ENCODE peak calls at places on chromosomes 11 and 22, in eight cellular contexts. One of them, this sample, is unnamed.

GRCh38 chr11:67490727-67491065 is 7.9 kb downstream of the AIP start:
- DNase-seq in fibroblast of lung: no peak
- DNase-seq in epithelial cell of esophagus: no peak
- DNase-seq in AG09309: no peak
- DNase-seq in lung: no peak
- DNase-seq in transverse colon: no peak
- DNase-seq in psoas muscle: no peak
- DNase-seq in activated B cell treated with CpG ODN at 0.5 μM for 24 hours: no peak
- DNase-seq in this sample: no peak

GRCh38 chr11:64848779-64849599 is 4.5 kb upstream of the CDC42BPG start:
- DNase-seq in fibroblast of lung: no peak
- DNase-seq in lung: no peak
- DNase-seq in transverse colon: peak; percentile 89
- DNase-seq in AG09309: no peak
- DNase-seq in activated B cell treated with CpG ODN at 0.5 μM for 24 hours: peak; percentile 62
- DNase-seq in psoas muscle: no peak
- DNase-seq in epithelial cell of esophagus: no peak
- DNase-seq in this sample: no peak

GRCh38 chr22:39814899-39815298 is 78.7 kb downstream of the ENTHD1 start:
- DNase-seq in psoas muscle: no peak
- DNase-seq in epithelial cell of esophagus: peak; percentile 59
- DNase-seq in transverse colon: no peak
- DNase-seq in fibroblast of lung: peak; percentile 26
- DNase-seq in lung: no peak
- DNase-seq in activated B cell treated with CpG ODN at 0.5 μM for 24 hours: no peak
- DNase-seq in AG09309: no peak
- DNase-seq in this sample: no peak

GRCh38 chr11:92765965-92766371 is 203.5 kb upstream of the MTNR1B start:
- DNase-seq in epithelial cell of esophagus: no peak
- DNase-seq in AG09309: no peak
- DNase-seq in psoas muscle: peak; percentile 42
- DNase-seq in lung: peak; percentile 33
- DNase-seq in transverse colon: no peak
- DNase-seq in fibroblast of lung: peak; percentile 56
- DNase-seq in activated B cell treated with CpG ODN at 0.5 μM for 24 hours: no peak
- DNase-seq in this sample: no peak

GRCh38 chr11:12131943-12132789 is 21.8 kb downstream of the MICAL2 start:
- DNase-seq in psoas muscle: no peak
- DNase-seq in activated B cell treated with CpG ODN at 0.5 μM for 24 hours: no peak
- DNase-seq in AG09309: no peak
- DNase-seq in transverse colon: no peak
- DNase-seq in fibroblast of lung: no peak
- DNase-seq in epithelial cell of esophagus: no peak
- DNase-seq in lung: no peak
- DNase-seq in this sample: no peak

GRCh38 chr22:32940736-32941135 is 117.4 kb downstream of the SYN3 start:
- DNase-seq in epithelial cell of esophagus: no peak
- DNase-seq in activated B cell treated with CpG ODN at 0.5 μM for 24 hours: no peak
- DNase-seq in transverse colon: no peak
- DNase-seq in psoas muscle: no peak
- DNase-seq in fibroblast of lung: no peak
- DNase-seq in lung: no peak
- DNase-seq in AG09309: no peak
- DNase-seq in this sample: no peak

GRCh38 chr11:81222491-81222890 is 1511.2 kb downstream of the FAM181B start:
- DNase-seq in lung: no peak
- DNase-seq in epithelial cell of esophagus: no peak
- DNase-seq in transverse colon: no peak
- DNase-seq in AG09309: no peak
- DNase-seq in psoas muscle: no peak
- DNase-seq in fibroblast of lung: no peak
- DNase-seq in activated B cell treated with CpG ODN at 0.5 μM for 24 hours: no peak
- DNase-seq in this sample: no peak

GRCh38 chr22:46881373-46882118 is 119.1 kb downstream of the TBC1D22A start:
- DNase-seq in epithelial cell of esophagus: peak; percentile 66
- DNase-seq in activated B cell treated with CpG ODN at 0.5 μM for 24 hours: no peak
- DNase-seq in AG09309: no peak
- DNase-seq in transverse colon: no peak
- DNase-seq in lung: no peak
- DNase-seq in psoas muscle: no peak
- DNase-seq in fibroblast of lung: peak; percentile 16
- DNase-seq in this sample: no peak

GRCh38 chr11:68043349-68044144 is 4.7 kb downstream of the TCIRG1 start:
- DNase-seq in psoas muscle: peak; percentile 63
- DNase-seq in lung: no peak
- DNase-seq in transverse colon: no peak
- DNase-seq in epithelial cell of esophagus: no peak
- DNase-seq in activated B cell treated with CpG ODN at 0.5 μM for 24 hours: peak; percentile 15
- DNase-seq in fibroblast of lung: peak; percentile 47
- DNase-seq in AG09309: no peak
- DNase-seq in this sample: no peak

GRCh38 chr11:726278-726915 is 20.4 kb downstream of the EPS8L2 start:
- DNase-seq in psoas muscle: peak; percentile 64
- DNase-seq in AG09309: no peak
- DNase-seq in fibroblast of lung: peak; percentile 68
- DNase-seq in lung: peak; percentile 65
- DNase-seq in epithelial cell of esophagus: peak; percentile 91
- DNase-seq in transverse colon: peak; percentile 77
- DNase-seq in activated B cell treated with CpG ODN at 0.5 μM for 24 hours: peak; percentile 49
- DNase-seq in this sample: peak; percentile 82

GRCh38 chr11:61791737-61792309 is 576 bp downstream of the TMEM258 start:
- DNase-seq in transverse colon: peak; percentile 76
- DNase-seq in activated B cell treated with CpG ODN at 0.5 μM for 24 hours: no peak
- DNase-seq in fibroblast of lung: peak; percentile 91
- DNase-seq in psoas muscle: peak; percentile 74
- DNase-seq in AG09309: peak; percentile 68
- DNase-seq in lung: peak; percentile 61
- DNase-seq in epithelial cell of esophagus: peak; percentile 81
- DNase-seq in this sample: no peak

GRCh38 chr11:35919244-35919643 is 24.6 kb upstream of the LDLRAD3 start:
- DNase-seq in AG09309: no peak
- DNase-seq in transverse colon: no peak
- DNase-seq in activated B cell treated with CpG ODN at 0.5 μM for 24 hours: no peak
- DNase-seq in fibroblast of lung: peak; percentile 4
- DNase-seq in psoas muscle: no peak
- DNase-seq in epithelial cell of esophagus: peak; percentile 24
- DNase-seq in lung: no peak
- DNase-seq in this sample: no peak

GRCh38 chr11:61542024-61542461 is 33.5 kb downstream of the LRRC10B start:
- DNase-seq in psoas muscle: no peak
- DNase-seq in AG09309: no peak
- DNase-seq in activated B cell treated with CpG ODN at 0.5 μM for 24 hours: no peak
- DNase-seq in lung: no peak
- DNase-seq in epithelial cell of esophagus: no peak
- DNase-seq in transverse colon: no peak
- DNase-seq in fibroblast of lung: no peak
- DNase-seq in this sample: no peak

GRCh38 chr22:24030186-24030702 is 19.1 kb downstream of the CABIN1 start:
- DNase-seq in fibroblast of lung: no peak
- DNase-seq in lung: no peak
- DNase-seq in AG09309: no peak
- DNase-seq in psoas muscle: no peak
- DNase-seq in activated B cell treated with CpG ODN at 0.5 μM for 24 hours: no peak
- DNase-seq in transverse colon: no peak
- DNase-seq in epithelial cell of esophagus: no peak
- DNase-seq in this sample: no peak

GRCh38 chr22:22097727-22098228 is 115.2 kb upstream of the TOP3B start:
- DNase-seq in epithelial cell of esophagus: no peak
- DNase-seq in activated B cell treated with CpG ODN at 0.5 μM for 24 hours: no peak
- DNase-seq in lung: no peak
- DNase-seq in psoas muscle: no peak
- DNase-seq in fibroblast of lung: no peak
- DNase-seq in AG09309: no peak
- DNase-seq in transverse colon: no peak
- DNase-seq in this sample: no peak

GRCh38 chr11:86138958-86139357 is 70.1 kb upstream of the PICALM start:
- DNase-seq in activated B cell treated with CpG ODN at 0.5 μM for 24 hours: no peak
- DNase-seq in transverse colon: no peak
- DNase-seq in lung: no peak
- DNase-seq in fibroblast of lung: no peak
- DNase-seq in epithelial cell of esophagus: no peak
- DNase-seq in AG09309: no peak
- DNase-seq in psoas muscle: no peak
- DNase-seq in this sample: peak; percentile 52

GRCh38 chr11:133163463-133164419 is 368.6 kb downstream of the OPCML start:
- DNase-seq in activated B cell treated with CpG ODN at 0.5 μM for 24 hours: no peak
- DNase-seq in AG09309: peak; percentile 2
- DNase-seq in transverse colon: no peak
- DNase-seq in fibroblast of lung: peak; percentile 25
- DNase-seq in lung: no peak
- DNase-seq in psoas muscle: no peak
- DNase-seq in epithelial cell of esophagus: peak; percentile 27
- DNase-seq in this sample: peak; percentile 54

GRCh38 chr11:117057727-117058126 is 40.5 kb downstream of the SIK3 start:
- DNase-seq in lung: no peak
- DNase-seq in activated B cell treated with CpG ODN at 0.5 μM for 24 hours: no peak
- DNase-seq in psoas muscle: no peak
- DNase-seq in transverse colon: no peak
- DNase-seq in AG09309: no peak
- DNase-seq in epithelial cell of esophagus: no peak
- DNase-seq in fibroblast of lung: no peak
- DNase-seq in this sample: no peak

GRCh38 chr22:23754980-23755636 is 883 bp upstream of the VPREB3 start:
- DNase-seq in psoas muscle: no peak
- DNase-seq in activated B cell treated with CpG ODN at 0.5 μM for 24 hours: no peak
- DNase-seq in AG09309: no peak
- DNase-seq in fibroblast of lung: no peak
- DNase-seq in epithelial cell of esophagus: no peak
- DNase-seq in transverse colon: no peak
- DNase-seq in lung: no peak
- DNase-seq in this sample: no peak

GRCh38 chr11:27319065-27319464 is 44.0 kb downstream of the CCDC34 start:
- DNase-seq in activated B cell treated with CpG ODN at 0.5 μM for 24 hours: no peak
- DNase-seq in AG09309: no peak
- DNase-seq in transverse colon: no peak
- DNase-seq in psoas muscle: no peak
- DNase-seq in lung: no peak
- DNase-seq in fibroblast of lung: peak; percentile 89
- DNase-seq in epithelial cell of esophagus: peak; percentile 69
- DNase-seq in this sample: peak; percentile 71

GRCh38 chr11:75107187-75107586 is 10.5 kb upstream of the OR2AT4 start:
- DNase-seq in transverse colon: no peak
- DNase-seq in epithelial cell of esophagus: no peak
- DNase-seq in psoas muscle: no peak
- DNase-seq in fibroblast of lung: peak; percentile 44
- DNase-seq in activated B cell treated with CpG ODN at 0.5 μM for 24 hours: no peak
- DNase-seq in lung: no peak
- DNase-seq in AG09309: no peak
- DNase-seq in this sample: no peak

GRCh38 chr22:20080776-20081654 is 974 bp downstream of the DGCR8 start:
- DNase-seq in fibroblast of lung: peak; percentile 74
- DNase-seq in epithelial cell of esophagus: peak; percentile 76
- DNase-seq in psoas muscle: no peak
- DNase-seq in AG09309: peak; percentile 4
- DNase-seq in lung: no peak
- DNase-seq in activated B cell treated with CpG ODN at 0.5 μM for 24 hours: no peak
- DNase-seq in transverse colon: peak; percentile 25
- DNase-seq in this sample: no peak

GRCh38 chr11:16805942-16806341 is 67.5 kb downstream of the C11orf58 start:
- DNase-seq in lung: no peak
- DNase-seq in activated B cell treated with CpG ODN at 0.5 μM for 24 hours: no peak
- DNase-seq in epithelial cell of esophagus: no peak
- DNase-seq in AG09309: no peak
- DNase-seq in transverse colon: no peak
- DNase-seq in psoas muscle: no peak
- DNase-seq in fibroblast of lung: peak; percentile 7
- DNase-seq in this sample: no peak

GRCh38 chr22:35424761-35425160 is 24.8 kb downstream of the MCM5 start:
- DNase-seq in epithelial cell of esophagus: no peak
- DNase-seq in fibroblast of lung: no peak
- DNase-seq in psoas muscle: no peak
- DNase-seq in AG09309: no peak
- DNase-seq in lung: no peak
- DNase-seq in activated B cell treated with CpG ODN at 0.5 μM for 24 hours: no peak
- DNase-seq in transverse colon: no peak
- DNase-seq in this sample: no peak
- TF ChIP-seq CTCF in epithelial cell of esophagus: no peak
- TF ChIP-seq CTCF in fibroblast of lung: no peak
- TF ChIP-seq CTCF in psoas muscle: no peak
- TF ChIP-seq CTCF in AG09309: no peak
- TF ChIP-seq CTCF in lung: no peak
- TF ChIP-seq CTCF in activated B cell treated with CpG ODN at 0.5 μM for 24 hours: no peak
- TF ChIP-seq CTCF in transverse colon: no peak
- TF ChIP-seq CTCF in this sample: no peak

DNA sequence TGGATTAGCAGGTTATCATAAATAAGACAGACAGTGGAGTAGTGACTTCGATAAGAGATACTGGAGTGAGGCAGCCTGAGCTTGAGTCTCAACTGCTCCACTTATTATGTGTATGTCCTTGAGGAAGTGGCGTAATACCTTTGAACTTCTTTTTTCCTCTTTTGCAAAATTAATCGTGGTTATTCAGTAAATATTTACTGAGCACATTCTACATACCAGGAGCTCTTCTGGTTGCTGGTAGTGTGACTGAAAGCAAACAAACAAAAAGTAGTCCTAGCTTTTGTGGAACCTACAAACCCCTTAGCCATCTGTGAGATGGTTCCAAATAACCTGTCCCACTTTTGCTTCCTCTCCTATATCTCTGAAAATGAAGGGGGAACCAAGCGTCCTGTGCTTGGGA is 125.6 kb upstream of the ASPHD2 start:
- DNase-seq in activated B cell treated with CpG ODN at 0.5 μM for 24 hours: no peak
- DNase-seq in fibroblast of lung: no peak
- DNase-seq in AG09309: no peak
- DNase-seq in transverse colon: no peak
- DNase-seq in lung: no peak
- DNase-seq in psoas muscle: no peak
- DNase-seq in epithelial cell of esophagus: no peak
- DNase-seq in this sample: no peak
- TF ChIP-seq CTCF in activated B cell treated with CpG ODN at 0.5 μM for 24 hours: no peak
- TF ChIP-seq CTCF in fibroblast of lung: no peak
- TF ChIP-seq CTCF in AG09309: no peak
- TF ChIP-seq CTCF in transverse colon: no peak
- TF ChIP-seq CTCF in lung: no peak
- TF ChIP-seq CTCF in psoas muscle: no peak
- TF ChIP-seq CTCF in epithelial cell of esophagus: no peak
- TF ChIP-seq CTCF in this sample: no peak

GRCh38 chr11:96426356-96427103 is 36.7 kb downstream of the JRKL start:
- DNase-seq in fibroblast of lung: peak; percentile 39
- DNase-seq in lung: no peak
- DNase-seq in activated B cell treated with CpG ODN at 0.5 μM for 24 hours: no peak
- DNase-seq in transverse colon: no peak
- DNase-seq in psoas muscle: no peak
- DNase-seq in epithelial cell of esophagus: peak; percentile 52
- DNase-seq in AG09309: peak; percentile 18
- DNase-seq in this sample: peak; percentile 42
- TF ChIP-seq CTCF in fibroblast of lung: peak; percentile 38
- TF ChIP-seq CTCF in lung: peak; percentile 33
- TF ChIP-seq CTCF in activated B cell treated with CpG ODN at 0.5 μM for 24 hours: no peak
- TF ChIP-seq CTCF in transverse colon: peak; percentile 56
- TF ChIP-seq CTCF in psoas muscle: peak; percentile 51
- TF ChIP-seq CTCF in epithelial cell of esophagus: peak; percentile 49
- TF ChIP-seq CTCF in AG09309: peak; percentile 41
- TF ChIP-seq CTCF in this sample: peak; percentile 18

DNA sequence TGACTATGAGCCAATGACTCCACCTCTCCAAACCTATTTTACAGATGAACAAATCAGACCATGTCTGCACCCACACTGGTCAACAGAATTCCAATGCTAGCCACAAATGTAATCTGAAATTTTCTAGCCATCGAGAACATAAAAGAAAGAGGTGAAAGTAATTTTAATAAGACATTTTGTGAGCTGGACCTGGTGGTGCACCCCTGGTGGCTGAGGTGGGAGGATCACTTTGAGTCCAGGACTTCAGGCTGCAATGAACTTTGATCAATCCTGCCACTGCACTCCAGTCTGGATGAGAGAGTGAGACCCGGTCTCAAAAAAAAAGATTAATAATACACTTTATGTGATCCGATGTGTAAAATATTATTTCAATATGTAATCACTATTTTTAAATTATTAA is 9.4 kb upstream of the RNF185 start:
- DNase-seq in lung: no peak
- DNase-seq in fibroblast of lung: no peak
- DNase-seq in transverse colon: no peak
- DNase-seq in epithelial cell of esophagus: no peak
- DNase-seq in AG09309: no peak
- DNase-seq in psoas muscle: no peak
- DNase-seq in activated B cell treated with CpG ODN at 0.5 μM for 24 hours: no peak
- DNase-seq in this sample: no peak
- TF ChIP-seq CTCF in lung: no peak
- TF ChIP-seq CTCF in fibroblast of lung: peak; percentile 45
- TF ChIP-seq CTCF in transverse colon: peak; percentile 28
- TF ChIP-seq CTCF in epithelial cell of esophagus: peak; percentile 43
- TF ChIP-seq CTCF in AG09309: peak; percentile 45
- TF ChIP-seq CTCF in psoas muscle: no peak
- TF ChIP-seq CTCF in activated B cell treated with CpG ODN at 0.5 μM for 24 hours: no peak
- TF ChIP-seq CTCF in this sample: peak; percentile 4